ENCODE peak calls at places on chromosome 21, in ten cellular contexts. One of them, this sample, is unnamed.

GRCh38 chr21:41585199-41585994 is 77.4 kb upstream of the TMPRSS2 start:
- DNase-seq in GM23338: no peak
- DNase-seq in HCT116: no peak
- DNase-seq in K562: no peak
- DNase-seq in endothelial cell of umbilical vein: no peak
- DNase-seq in Panc1: no peak
- DNase-seq in HL-60: no peak
- DNase-seq in stomach: peak; percentile 24
- DNase-seq in transverse colon: no peak
- DNase-seq in esophagus muscularis mucosa: no peak
- DNase-seq in this sample: no peak

GRCh38 chr21:15281714-15282113 is 216.9 kb upstream of the NRIP1 start:
- DNase-seq in GM23338: no peak
- DNase-seq in HCT116: no peak
- DNase-seq in K562: no peak
- DNase-seq in endothelial cell of umbilical vein: no peak
- DNase-seq in Panc1: no peak
- DNase-seq in HL-60: no peak
- DNase-seq in stomach: no peak
- DNase-seq in transverse colon: no peak
- DNase-seq in esophagus muscularis mucosa: no peak
- DNase-seq in this sample: no peak

GRCh38 chr21:44527983-44528633 is 11.9 kb downstream of the KRTAP10-1 start:
- DNase-seq in GM23338: no peak
- DNase-seq in HCT116: no peak
- DNase-seq in K562: no peak
- DNase-seq in endothelial cell of umbilical vein: no peak
- DNase-seq in Panc1: no peak
- DNase-seq in HL-60: no peak
- DNase-seq in stomach: no peak
- DNase-seq in transverse colon: no peak
- DNase-seq in esophagus muscularis mucosa: no peak
- DNase-seq in this sample: peak; percentile 49

GRCh38 chr21:42833439-42833815 is 45.9 kb downstream of the WDR4 start:
- DNase-seq in GM23338: peak; percentile 47
- DNase-seq in HCT116: peak; percentile 10
- DNase-seq in K562: peak; percentile 64
- DNase-seq in endothelial cell of umbilical vein: no peak
- DNase-seq in Panc1: no peak
- DNase-seq in HL-60: peak; percentile 67
- DNase-seq in stomach: peak; percentile 54
- DNase-seq in transverse colon: peak; percentile 64
- DNase-seq in esophagus muscularis mucosa: no peak
- DNase-seq in this sample: no peak

GRCh38 chr21:45513003-45513706 is 29.1 kb downstream of the SLC19A1 start:
- DNase-seq in GM23338: no peak
- DNase-seq in HCT116: no peak
- DNase-seq in K562: no peak
- DNase-seq in endothelial cell of umbilical vein: no peak
- DNase-seq in Panc1: no peak
- DNase-seq in HL-60: no peak
- DNase-seq in stomach: peak; percentile 91
- DNase-seq in transverse colon: peak; percentile 59
- DNase-seq in esophagus muscularis mucosa: no peak
- DNase-seq in this sample: peak; percentile 59

GRCh38 chr21:27700974-27701614 is 734.2 kb upstream of the ADAMTS5 start:
- DNase-seq in GM23338: peak; percentile 87
- DNase-seq in HCT116: no peak
- DNase-seq in K562: peak; percentile 34
- DNase-seq in endothelial cell of umbilical vein: peak; percentile 81
- DNase-seq in Panc1: peak; percentile 46
- DNase-seq in HL-60: peak; percentile 72
- DNase-seq in stomach: peak; percentile 86
- DNase-seq in transverse colon: peak; percentile 88
- DNase-seq in esophagus muscularis mucosa: no peak
- DNase-seq in this sample: peak; percentile 91

GRCh38 chr21:41098076-41098475 is 69.9 kb upstream of the BACE2 start:
- DNase-seq in GM23338: no peak
- DNase-seq in HCT116: no peak
- DNase-seq in K562: no peak
- DNase-seq in endothelial cell of umbilical vein: no peak
- DNase-seq in Panc1: no peak
- DNase-seq in HL-60: no peak
- DNase-seq in stomach: no peak
- DNase-seq in transverse colon: no peak
- DNase-seq in esophagus muscularis mucosa: no peak
- DNase-seq in this sample: no peak

GRCh38 chr21:25691931-25692330 is 42.8 kb downstream of the ATP5PF start:
- DNase-seq in GM23338: no peak
- DNase-seq in HCT116: no peak
- DNase-seq in K562: no peak
- DNase-seq in endothelial cell of umbilical vein: peak; percentile 18
- DNase-seq in Panc1: no peak
- DNase-seq in HL-60: no peak
- DNase-seq in stomach: no peak
- DNase-seq in transverse colon: no peak
- DNase-seq in esophagus muscularis mucosa: no peak
- DNase-seq in this sample: no peak

GRCh38 chr21:37273911-37274690 is 7.0 kb upstream of the VPS26C start:
- DNase-seq in GM23338: no peak
- DNase-seq in HCT116: no peak
- DNase-seq in K562: no peak
- DNase-seq in endothelial cell of umbilical vein: no peak
- DNase-seq in Panc1: no peak
- DNase-seq in HL-60: no peak
- DNase-seq in stomach: no peak
- DNase-seq in transverse colon: no peak
- DNase-seq in esophagus muscularis mucosa: no peak
- DNase-seq in this sample: no peak

GRCh38 chr21:45248893-45249381 is 38.8 kb downstream of the POFUT2 start:
- DNase-seq in GM23338: peak; percentile 42
- DNase-seq in HCT116: no peak
- DNase-seq in K562: no peak
- DNase-seq in endothelial cell of umbilical vein: no peak
- DNase-seq in Panc1: no peak
- DNase-seq in HL-60: no peak
- DNase-seq in stomach: no peak
- DNase-seq in transverse colon: peak; percentile 32
- DNase-seq in esophagus muscularis mucosa: peak; percentile 90
- DNase-seq in this sample: peak; percentile 91

GRCh38 chr21:40850071-40850470 is 3.1 kb upstream of the DSCAM start:
- DNase-seq in GM23338: no peak
- DNase-seq in HCT116: no peak
- DNase-seq in K562: no peak
- DNase-seq in endothelial cell of umbilical vein: no peak
- DNase-seq in Panc1: no peak
- DNase-seq in HL-60: peak; percentile 65
- DNase-seq in stomach: no peak
- DNase-seq in transverse colon: no peak
- DNase-seq in esophagus muscularis mucosa: peak; percentile 42
- DNase-seq in this sample: no peak

GRCh38 chr21:42445311-42445710 is 41.6 kb downstream of the UBASH3A start:
- DNase-seq in GM23338: no peak
- DNase-seq in HCT116: no peak
- DNase-seq in K562: no peak
- DNase-seq in endothelial cell of umbilical vein: no peak
- DNase-seq in Panc1: no peak
- DNase-seq in HL-60: no peak
- DNase-seq in stomach: no peak
- DNase-seq in transverse colon: no peak
- DNase-seq in esophagus muscularis mucosa: no peak
- DNase-seq in this sample: no peak

GRCh38 chr21:42456457-42456856 is 39.6 kb downstream of the RSPH1 start:
- DNase-seq in GM23338: no peak
- DNase-seq in HCT116: no peak
- DNase-seq in K562: no peak
- DNase-seq in endothelial cell of umbilical vein: no peak
- DNase-seq in Panc1: no peak
- DNase-seq in HL-60: no peak
- DNase-seq in stomach: no peak
- DNase-seq in transverse colon: peak; percentile 51
- DNase-seq in esophagus muscularis mucosa: no peak
- DNase-seq in this sample: no peak

GRCh38 chr21:39908265-39908923 is 41.2 kb downstream of the PCP4 start:
- DNase-seq in GM23338: peak; percentile 54
- DNase-seq in HCT116: no peak
- DNase-seq in K562: no peak
- DNase-seq in endothelial cell of umbilical vein: no peak
- DNase-seq in Panc1: no peak
- DNase-seq in HL-60: no peak
- DNase-seq in stomach: no peak
- DNase-seq in transverse colon: no peak
- DNase-seq in esophagus muscularis mucosa: no peak
- DNase-seq in this sample: no peak

GRCh38 chr21:25465263-25465662 is 142.0 kb downstream of the MRPL39 start:
- DNase-seq in GM23338: no peak
- DNase-seq in HCT116: no peak
- DNase-seq in K562: no peak
- DNase-seq in endothelial cell of umbilical vein: no peak
- DNase-seq in Panc1: no peak
- DNase-seq in HL-60: no peak
- DNase-seq in stomach: no peak
- DNase-seq in transverse colon: no peak
- DNase-seq in esophagus muscularis mucosa: no peak
- DNase-seq in this sample: no peak

GRCh38 chr21:42651515-42652401 is 1.7 kb upstream of the PDE9A start:
- DNase-seq in GM23338: no peak
- DNase-seq in HCT116: no peak
- DNase-seq in K562: no peak
- DNase-seq in endothelial cell of umbilical vein: no peak
- DNase-seq in Panc1: no peak
- DNase-seq in HL-60: no peak
- DNase-seq in stomach: no peak
- DNase-seq in transverse colon: peak; percentile 78
- DNase-seq in esophagus muscularis mucosa: no peak
- DNase-seq in this sample: no peak

GRCh38 chr21:46078322-46078981 is 19.5 kb upstream of the COL6A2 start:
- DNase-seq in GM23338: no peak
- DNase-seq in HCT116: no peak
- DNase-seq in K562: no peak
- DNase-seq in endothelial cell of umbilical vein: no peak
- DNase-seq in Panc1: no peak
- DNase-seq in HL-60: no peak
- DNase-seq in stomach: peak; percentile 22
- DNase-seq in transverse colon: peak; percentile 5
- DNase-seq in esophagus muscularis mucosa: peak; percentile 91
- DNase-seq in this sample: peak; percentile 58

GRCh38 chr21:45358261-45358670 is 46.7 kb upstream of the COL18A1 start:
- DNase-seq in GM23338: no peak
- DNase-seq in HCT116: no peak
- DNase-seq in K562: no peak
- DNase-seq in endothelial cell of umbilical vein: no peak
- DNase-seq in Panc1: no peak
- DNase-seq in HL-60: no peak
- DNase-seq in stomach: no peak
- DNase-seq in transverse colon: no peak
- DNase-seq in esophagus muscularis mucosa: no peak
- DNase-seq in this sample: no peak

GRCh38 chr21:45574691-45575090 is 32.5 kb upstream of the SLC19A1 start:
- DNase-seq in GM23338: no peak
- DNase-seq in HCT116: no peak
- DNase-seq in K562: no peak
- DNase-seq in endothelial cell of umbilical vein: no peak
- DNase-seq in Panc1: no peak
- DNase-seq in HL-60: no peak
- DNase-seq in stomach: no peak
- DNase-seq in transverse colon: no peak
- DNase-seq in esophagus muscularis mucosa: no peak
- DNase-seq in this sample: peak; percentile 63

GRCh38 chr21:31918250-31918775 is 45.5 kb downstream of the HUNK start:
- DNase-seq in GM23338: no peak
- DNase-seq in HCT116: no peak
- DNase-seq in K562: no peak
- DNase-seq in endothelial cell of umbilical vein: no peak
- DNase-seq in Panc1: no peak
- DNase-seq in HL-60: no peak
- DNase-seq in stomach: no peak
- DNase-seq in transverse colon: no peak
- DNase-seq in esophagus muscularis mucosa: no peak
- DNase-seq in this sample: no peak
- TF ChIP-seq CTCF in GM23338: no peak
- TF ChIP-seq CTCF in HCT116: no peak
- TF ChIP-seq CTCF in K562: no peak
- TF ChIP-seq CTCF in endothelial cell of umbilical vein: no peak
- TF ChIP-seq CTCF in Panc1: no peak
- TF ChIP-seq CTCF in HL-60: no peak
- TF ChIP-seq CTCF in stomach: no peak
- TF ChIP-seq CTCF in transverse colon: no peak
- TF ChIP-seq CTCF in esophagus muscularis mucosa: no peak
- TF ChIP-seq CTCF in this sample: no peak

GRCh38 chr21:33289199-33289819 is 23.1 kb downstream of the IL10RB start:
- DNase-seq in GM23338: no peak
- DNase-seq in HCT116: no peak
- DNase-seq in K562: no peak
- DNase-seq in endothelial cell of umbilical vein: no peak
- DNase-seq in Panc1: no peak
- DNase-seq in HL-60: no peak
- DNase-seq in stomach: no peak
- DNase-seq in transverse colon: no peak
- DNase-seq in esophagus muscularis mucosa: no peak
- DNase-seq in this sample: no peak
- TF ChIP-seq POLR2AphosphoS5 in GM23338: no peak
- TF ChIP-seq POLR2AphosphoS5 in HCT116: no peak
- TF ChIP-seq POLR2AphosphoS5 in K562: no peak
- TF ChIP-seq POLR2AphosphoS5 in endothelial cell of umbilical vein: no peak
- TF ChIP-seq POLR2AphosphoS5 in Panc1: no peak
- TF ChIP-seq POLR2AphosphoS5 in HL-60: no peak
- TF ChIP-seq POLR2AphosphoS5 in stomach: no peak
- TF ChIP-seq POLR2AphosphoS5 in transverse colon: no peak
- TF ChIP-seq POLR2AphosphoS5 in esophagus muscularis mucosa: no peak
- TF ChIP-seq POLR2AphosphoS5 in this sample: no peak

GRCh38 chr21:35982717-35983116 is 77.6 kb downstream of the SETD4 start:
- DNase-seq in GM23338: no peak
- DNase-seq in HCT116: no peak
- DNase-seq in K562: no peak
- DNase-seq in endothelial cell of umbilical vein: no peak
- DNase-seq in Panc1: no peak
- DNase-seq in HL-60: no peak
- DNase-seq in stomach: no peak
- DNase-seq in transverse colon: no peak
- DNase-seq in esophagus muscularis mucosa: no peak
- DNase-seq in this sample: no peak
- H3K27ac ChIP-seq in GM23338: no peak overlapping the region
- H3K27ac ChIP-seq in HCT116: no peak overlapping the region
- H3K27ac ChIP-seq in K562: no peak overlapping the region
- H3K27ac ChIP-seq in endothelial cell of umbilical vein: no peak overlapping the region
- H3K27ac ChIP-seq in Panc1: no peak overlapping the region
- H3K27ac ChIP-seq in HL-60: no peak overlapping the region
- H3K27ac ChIP-seq in stomach: no peak overlapping the region
- H3K27ac ChIP-seq in transverse colon: no peak overlapping the region
- H3K27ac ChIP-seq in esophagus muscularis mucosa: no peak overlapping the region
- H3K27ac ChIP-seq in this sample: no peak overlapping the region

DNA sequence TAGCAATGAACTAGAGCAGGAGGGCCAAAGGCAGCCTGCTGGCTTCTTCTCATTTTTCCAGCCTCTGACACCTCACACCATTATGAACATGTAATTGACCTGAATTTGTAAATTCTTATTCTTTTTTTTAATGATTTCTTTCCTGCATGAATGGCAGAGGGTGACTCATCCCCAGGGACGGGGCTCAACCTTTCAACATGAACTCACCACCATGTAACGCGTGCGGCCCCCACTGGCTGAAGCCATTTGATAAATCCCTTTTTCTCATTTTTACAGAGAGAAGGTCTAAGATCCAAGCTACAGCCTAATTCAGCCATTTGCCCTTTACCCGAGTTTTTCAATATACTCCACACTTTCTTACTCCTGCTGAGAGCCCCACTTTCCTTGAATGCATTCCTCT is 9.3 kb upstream of the ETS2 start:
- DNase-seq in GM23338: no peak
- DNase-seq in HCT116: no peak
- DNase-seq in K562: peak; percentile 46
- DNase-seq in endothelial cell of umbilical vein: peak; percentile 21
- DNase-seq in Panc1: no peak
- DNase-seq in HL-60: no peak
- DNase-seq in stomach: no peak
- DNase-seq in transverse colon: no peak
- DNase-seq in esophagus muscularis mucosa: no peak
- DNase-seq in this sample: no peak
- TF ChIP-seq CTCF in GM23338: peak; percentile 26
- TF ChIP-seq CTCF in HCT116: no peak
- TF ChIP-seq CTCF in K562: peak; percentile 55
- TF ChIP-seq CTCF in endothelial cell of umbilical vein: no peak
- TF ChIP-seq CTCF in Panc1: peak; percentile 37
- TF ChIP-seq CTCF in HL-60: no peak
- TF ChIP-seq CTCF in stomach: no peak
- TF ChIP-seq CTCF in transverse colon: no peak
- TF ChIP-seq CTCF in esophagus muscularis mucosa: no peak
- TF ChIP-seq CTCF in this sample: no peak